ENCODE peak calls at places on chromosomes 16 and 17, in seven cellular contexts. B is CD8-positive, alpha-beta T cell; K is fibroblast of mammary gland; L is choroid plexus epithelial cell; F is DND-41; Q is cardiac fibroblast; I is CD4-positive, alpha-beta T cell. P is an unnamed sample.

GRCh38 chr16:54171855-54172537 is 114.6 kb downstream of the IRX3 start:
- DNase-seq in B (no peak), K (peak; percentile 37), L (peak; percentile 88), F (no peak), Q (peak; percentile 40), I (no peak), P (no peak)

GRCh38 chr17:56939869-56940484 is 20.9 kb downstream of the COIL start:
- DNase-seq in B (no peak), K (peak; percentile 64), L (peak; percentile 72), F (no peak), Q (peak; percentile 73), I (no peak), P (no peak)

GRCh38 chr16:31215287-31216115 is 1.4 kb downstream of the PYDC1 start:
- DNase-seq in B (peak; percentile 29), K (peak; percentile 57), L (peak; percentile 67), F (no peak), Q (peak; percentile 51), I (no peak), P (peak; percentile 39)

GRCh38 chr16:84754353-84754856 is 54.6 kb downstream of the USP10 start:
- DNase-seq in B (peak; percentile 72), K (peak; percentile 94), L (peak; percentile 96), F (peak; percentile 73), Q (peak; percentile 95), I (peak; percentile 48), P (peak; percentile 59)

GRCh38 chr17:74715144-74715543 is 2.4 kb upstream of the CD300LF start:
- DNase-seq in B (no peak), K (no peak), L (no peak), F (no peak), Q (no peak), I (no peak), P (no peak)

GRCh38 chr17:9465216-9465921 is 110.3 kb downstream of the STX8 start:
- DNase-seq in B (no peak), K (peak; percentile 84), L (peak; percentile 83), F (no peak), Q (peak; percentile 93), I (no peak), P (no peak)

GRCh38 chr17:49494937-49495841 is at the start of gene NGFR:
- DNase-seq in B (peak; percentile 61), K (peak; percentile 11), L (no peak), F (peak; percentile 75), Q (no peak), I (peak; percentile 14), P (no peak)

GRCh38 chr17:83199500-83200201 is 120.2 kb downstream of the METRNL start:
- DNase-seq in B (peak; percentile 45), K (peak; percentile 72), L (no peak), F (no peak), Q (peak; percentile 81), I (no peak), P (no peak)

GRCh38 chr17:56389356-56389755 is 204.1 kb upstream of the NOG start:
- DNase-seq in B (no peak), K (no peak), L (no peak), F (no peak), Q (no peak), I (no peak), P (no peak)

GRCh38 chr17:79097226-79098055 is 22.8 kb downstream of the ENGASE start:
- DNase-seq in B (no peak), K (no peak), L (no peak), F (no peak), Q (no peak), I (no peak), P (no peak)

GRCh38 chr17:10772425-10773380 is 31.2 kb downstream of the TMEM238L start:
- DNase-seq in B (peak; percentile 30), K (peak; percentile 37), L (peak; percentile 12), F (peak; percentile 55), Q (peak; percentile 28), I (peak; percentile 9), P (no peak)
- TF ChIP-seq CTCF in B (peak; percentile 70), K (peak; percentile 80), L (peak; percentile 71), F (peak; percentile 86), Q (peak; percentile 69), I (peak; percentile 51), P (peak; percentile 69)

DNA sequence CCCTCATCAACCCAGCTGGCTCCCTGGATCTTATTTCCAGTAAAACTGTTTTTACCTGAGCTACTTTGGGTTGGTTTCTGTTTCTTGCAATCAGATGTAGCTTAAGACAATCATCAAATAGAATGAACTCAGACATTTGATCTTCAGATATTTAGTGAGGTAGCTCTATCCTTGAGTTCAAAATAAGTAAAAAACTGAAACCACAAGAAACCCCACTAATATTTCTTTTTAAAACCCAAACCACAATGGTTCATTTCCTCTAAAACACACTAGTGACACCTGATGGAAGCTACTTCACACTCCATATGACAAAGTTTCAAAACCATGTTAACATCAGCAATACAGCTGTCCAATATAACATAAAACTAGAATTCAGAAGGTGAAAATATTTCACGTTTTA is 37.8 kb downstream of the CACNG1 start:
- DNase-seq in B (no peak), K (no peak), L (peak; percentile 6), F (no peak), Q (no peak), I (no peak), P (no peak)
- TF ChIP-seq CTCF in B (peak; percentile 53), K (no peak), L (no peak), F (peak; percentile 63), Q (no peak), I (no peak), P (no peak)

GRCh38 chr17:67024736-67025135 is 19.6 kb upstream of the CACNG1 start:
- DNase-seq in B (no peak), K (no peak), L (no peak), F (no peak), Q (no peak), I (no peak), P (no peak)
- TF ChIP-seq CTCF in B (no peak), K (no peak), L (no peak), F (no peak), Q (no peak), I (no peak), P (no peak)

DNA sequence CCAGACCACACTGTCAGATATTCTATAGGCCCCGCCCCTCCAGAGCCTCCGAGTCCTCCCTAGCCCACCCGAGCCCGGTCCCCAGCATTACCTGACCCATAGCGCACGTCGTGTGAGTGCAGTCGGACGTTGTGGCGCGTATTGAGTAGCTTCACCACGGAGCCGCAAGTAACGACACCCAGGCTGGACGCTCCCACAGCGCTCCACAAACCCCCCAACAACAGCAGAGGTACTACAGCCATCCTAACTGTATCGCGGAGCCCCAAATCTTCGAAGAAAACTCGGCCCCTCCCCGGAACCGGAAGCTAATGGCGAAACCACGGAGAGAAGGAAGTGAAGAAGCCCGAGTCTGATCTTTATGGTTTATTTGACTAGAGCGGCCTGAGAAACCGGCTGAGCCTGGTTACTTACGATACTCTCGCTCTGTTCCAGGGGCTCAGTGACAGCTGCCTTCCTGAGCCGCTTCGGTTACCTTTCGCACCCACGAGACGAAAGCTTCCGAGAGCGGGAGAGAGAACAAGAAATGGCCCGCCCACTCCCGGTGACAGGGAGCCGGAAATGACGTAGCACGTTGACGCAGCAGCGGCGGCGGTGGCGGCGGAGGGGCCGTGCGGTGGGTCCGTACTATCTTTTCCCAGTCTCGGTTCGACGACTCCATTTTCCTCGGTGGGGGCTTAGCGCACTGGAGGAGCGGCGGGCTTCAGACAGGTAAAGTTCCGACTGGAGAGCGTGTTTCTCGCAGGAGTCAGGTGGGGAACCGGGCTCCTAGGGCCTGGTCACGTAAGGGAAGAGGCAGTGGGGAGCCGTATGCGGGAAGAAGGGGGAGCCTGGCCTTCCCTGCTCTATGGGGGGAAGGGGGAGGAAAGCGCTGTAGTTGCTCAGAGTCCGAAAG is at the start of the genes SDF2 and SUPT6H:
- DNase-seq in B (peak; percentile 95), K (peak; percentile 76), L (peak; percentile 84), F (peak; percentile 92), Q (peak; percentile 87), I (peak; percentile 92), P (peak; percentile 74)
- TF ChIP-seq CTCF in B (peak; percentile 20), K (no peak), L (no peak), F (no peak), Q (no peak), I (no peak), P (no peak)

DNA sequence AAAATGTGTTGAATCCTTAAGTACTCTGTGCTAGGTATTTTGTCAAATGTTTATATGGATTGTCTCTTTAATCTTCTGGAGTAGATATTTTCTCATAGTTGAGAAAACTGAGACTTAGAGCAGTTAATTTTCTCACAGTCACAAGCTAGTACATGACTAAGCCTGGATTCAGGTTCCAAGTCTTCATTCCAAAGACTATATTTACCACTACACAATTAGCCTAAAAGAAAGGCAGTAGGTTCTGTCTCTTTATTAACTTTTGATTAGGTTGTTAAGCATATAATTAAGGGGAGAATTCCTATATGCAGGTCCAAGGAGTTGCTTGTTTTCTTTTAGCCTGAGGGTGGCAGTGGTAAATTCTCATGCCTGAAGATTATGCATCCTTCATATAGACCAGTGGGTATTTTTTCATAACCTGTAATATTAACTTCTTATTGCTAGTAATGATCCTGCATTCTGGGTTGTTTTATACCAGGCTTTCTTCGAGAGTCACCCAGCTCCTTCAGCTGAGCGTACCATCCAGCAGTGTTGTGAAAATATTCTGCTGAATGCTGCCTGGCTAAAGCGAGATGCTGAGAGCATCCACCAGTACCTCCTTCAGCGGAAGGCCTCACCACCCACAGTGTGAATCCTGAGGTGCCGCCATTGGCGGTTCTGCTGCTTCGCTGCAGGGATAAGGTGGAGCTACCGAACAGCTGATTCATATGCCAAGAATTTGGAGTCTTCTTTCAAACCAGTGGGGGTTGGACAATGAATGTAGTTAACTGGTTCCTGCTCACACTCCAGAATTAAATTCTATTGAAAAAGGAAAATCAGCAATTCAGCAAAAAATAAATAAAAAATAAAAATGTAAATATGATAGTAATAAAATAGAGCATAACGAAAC is 28.2 kb upstream of the KPNB1 start:
- DNase-seq in B (no peak), K (peak; percentile 88), L (peak; percentile 97), F (no peak), Q (peak; percentile 92), I (no peak), P (no peak)
- TF ChIP-seq CTCF in B (no peak), K (peak; percentile 13), L (peak; percentile 22), F (no peak), Q (no peak), I (no peak), P (no peak)

DNA sequence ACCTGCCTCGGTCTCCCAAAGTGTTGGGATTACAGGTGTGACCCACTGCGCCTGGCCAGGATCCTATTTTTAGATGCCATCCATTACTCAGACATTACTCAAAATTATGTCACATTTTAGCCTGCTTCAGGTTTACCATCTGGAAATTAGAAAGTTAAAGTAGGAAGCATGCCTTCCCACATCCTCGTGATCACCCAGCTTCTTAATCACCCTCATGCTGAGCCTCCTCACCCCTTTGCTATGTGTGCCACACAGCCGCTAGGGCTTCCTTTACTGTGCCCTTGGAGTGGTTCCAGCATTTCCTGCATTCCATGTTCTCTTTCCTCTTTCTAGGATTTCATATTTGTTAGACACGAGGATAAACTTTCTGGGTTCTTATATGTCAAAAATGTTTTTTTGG is 9.3 kb downstream of the ADORA2B start:
- DNase-seq in B (no peak), K (peak; percentile 84), L (peak; percentile 73), F (no peak), Q (peak; percentile 88), I (no peak), P (no peak)
- TF ChIP-seq CTCF in B (no peak), K (no peak), L (peak; percentile 14), F (no peak), Q (no peak), I (no peak), P (no peak)

DNA sequence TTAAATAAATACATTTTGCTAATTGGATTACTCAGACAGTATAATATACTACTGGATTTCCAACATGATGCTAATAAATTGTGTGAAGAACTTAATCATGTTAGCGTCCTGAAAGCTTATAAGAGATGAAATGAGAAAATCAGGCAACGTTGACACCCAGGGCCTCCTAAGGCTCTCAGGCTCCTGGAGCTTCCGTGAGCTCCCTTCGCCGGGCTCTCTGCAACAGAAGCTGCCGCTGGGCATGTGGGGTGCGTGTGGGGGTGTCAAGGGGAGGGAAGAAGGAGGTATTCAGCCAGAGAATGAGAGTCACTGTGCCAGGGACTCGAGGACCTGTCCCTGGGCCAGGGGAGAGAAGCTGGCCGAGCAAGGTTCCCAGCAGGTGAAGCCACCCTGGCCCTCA is 173.0 kb upstream of the TNRC6C start:
- DNase-seq in B (no peak), K (no peak), L (no peak), F (no peak), Q (no peak), I (no peak), P (no peak)
- TF ChIP-seq CTCF in B (no peak), K (no peak), L (no peak), F (no peak), Q (no peak), I (no peak), P (no peak)

P was measured in progenitor cell of endocrine pancreas.